ENCODE peak calls at places on chromosomes 5 and 9, in ten cellular contexts. G is NB4; E is cardiac muscle cell; X is AG04449; U is aorta; A is effector memory CD4-positive, alpha-beta T cell; C is astrocyte of the cerebellum; Z is fibroblast of the aortic adventitia; T is lower lobe of right lung; Y is lower leg skin. P is an unnamed sample.
A peak's percentile ranks its signal among the peaks of the same experiment; 100 is the strongest.

GRCh38 chr5:32259033-32259432 is 53.7 kb downstream of the MTMR12 start:
- DNase-seq in U (no peak), E (no peak), T (no peak), A (no peak), G (no peak), Z (no peak), C (no peak), X (no peak), Y (no peak), P (no peak)

GRCh38 chr5:113182658-113183344 is 206.2 kb downstream of the DCP2 start:
- DNase-seq in Y (no peak), T (no peak), A (no peak), E (no peak), U (no peak), G (no peak), Z (no peak), C (no peak), X (no peak), P (no peak)

GRCh38 chr5:180098526-180098925 is 27.0 kb upstream of the RNF130 start:
- DNase-seq in G (no peak), U (no peak), Y (peak; percentile 48), Z (no peak), A (no peak), C (no peak), X (no peak), T (no peak), E (no peak), P (no peak)

GRCh38 chr5:149611327-149611726 is 30.0 kb downstream of the ARHGEF37 start:
- DNase-seq in U (no peak), Z (peak; percentile 38), C (peak; percentile 68), T (no peak), A (no peak), E (no peak), X (no peak), G (no peak), Y (no peak), P (no peak)

GRCh38 chr9:134099123-134099761 is 31.4 kb upstream of the BRD3 start:
- DNase-seq in T (no peak), Y (peak; percentile 70), C (no peak), U (no peak), X (no peak), E (peak; percentile 17), A (peak; percentile 31), G (peak; percentile 68), Z (peak; percentile 34), P (peak; percentile 67)

GRCh38 chr5:67476531-67476930 is 279.9 kb upstream of the CD180 start:
- DNase-seq in U (no peak), Y (no peak), Z (no peak), E (no peak), A (no peak), T (no peak), C (no peak), X (no peak), G (no peak), P (no peak)

GRCh38 chr5:40841068-40841805 is at the start of gene CARD6:
- DNase-seq in G (peak; percentile 73), X (no peak), U (no peak), C (no peak), A (no peak), Y (no peak), T (no peak), E (no peak), Z (peak; percentile 71), P (peak; percentile 54)

GRCh38 chr5:56819027-56819881 is 3.9 kb downstream of the MAP3K1 start:
- DNase-seq in Z (peak; percentile 23), U (no peak), A (no peak), C (no peak), E (no peak), T (no peak), X (no peak), Y (no peak), G (peak; percentile 55), P (no peak)

GRCh38 chr9:35518212-35518917 is 28.5 kb downstream of the RUSC2 start:
- DNase-seq in Y (no peak), X (peak; percentile 81), Z (peak; percentile 93), U (no peak), E (peak; percentile 65), C (peak; percentile 75), G (no peak), T (no peak), A (no peak), P (no peak)

DNA sequence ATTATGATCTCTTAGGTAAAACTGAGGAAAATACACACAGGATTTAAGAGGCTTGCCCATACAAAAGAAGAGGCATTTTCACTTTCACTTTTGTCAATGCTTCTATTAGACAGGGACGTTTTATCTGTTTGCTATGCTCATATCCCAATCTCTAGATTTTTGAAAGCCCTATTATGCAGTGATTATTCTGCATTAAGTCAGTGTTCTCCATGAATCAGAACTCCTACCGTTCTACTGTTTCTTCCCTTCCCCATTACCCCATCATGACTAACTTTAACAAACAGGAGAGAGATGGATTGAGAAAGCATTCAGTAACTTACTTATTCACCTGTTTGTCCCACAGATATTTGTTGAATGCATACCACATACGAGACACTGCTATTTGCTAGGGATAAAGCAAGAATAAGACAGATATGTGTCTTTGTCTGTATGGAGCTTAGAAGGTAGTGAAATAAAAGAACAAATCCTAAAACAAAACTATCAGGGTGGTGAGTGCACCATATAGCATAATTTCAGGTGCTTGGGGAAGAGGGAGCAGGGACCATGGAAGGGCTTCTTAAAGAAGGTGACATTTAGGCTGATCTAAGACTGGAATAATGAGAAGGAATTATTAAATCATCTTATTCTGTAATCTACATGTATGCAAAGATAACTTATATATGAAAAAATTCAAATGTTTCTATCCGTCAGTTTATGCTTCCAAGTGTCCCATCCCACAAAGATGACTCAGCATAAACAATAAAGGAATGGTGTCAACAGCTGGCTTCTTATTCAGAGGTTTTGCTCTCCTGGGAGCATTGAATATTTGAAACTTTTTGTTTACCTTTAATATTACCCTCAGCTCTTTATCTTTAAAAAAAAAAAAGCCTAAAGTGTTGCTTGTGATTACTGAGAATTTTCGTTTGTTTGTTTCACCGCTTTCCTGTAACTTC is 328.1 kb downstream of the HINT1 start:
- DNase-seq in X (no peak), G (no peak), C (peak; percentile 1), T (no peak), Y (no peak), U (no peak), E (no peak), Z (no peak), A (no peak), P (peak; percentile 23)
- H3K4me3 ChIP-seq in X (peak overlapping the region; percentile 2), G (no peak overlapping the region), C (peak overlapping the region; percentile 18), T (peak overlapping the region; percentile 41), Y (no peak overlapping the region), U (peak overlapping the region; percentile 41), E (no peak overlapping the region), Z (no peak overlapping the region), A (peak overlapping the region; percentile 41), P (peak overlapping the region; percentile 49)

GRCh38 chr5:157570801-157571200 is 4.8 kb downstream of the ADAM19 start:
- DNase-seq in C (no peak), U (no peak), T (no peak), Y (no peak), A (no peak), G (no peak), E (no peak), Z (no peak), X (no peak), P (peak; percentile 29)
- H3K4me3 ChIP-seq in C (no peak overlapping the region), U (no peak overlapping the region), T (no peak overlapping the region), Y (no peak overlapping the region), A (no peak overlapping the region), G (no peak overlapping the region), E (no peak overlapping the region), Z (no peak overlapping the region), X (no peak overlapping the region), P (no peak overlapping the region)

GRCh38 chr5:141486091-141486490 is 1.3 kb downstream of the PCDHGC4 start:
- DNase-seq in Z (no peak), E (no peak), C (no peak), X (no peak), G (no peak), Y (no peak), T (no peak), A (no peak), U (no peak), P (no peak)

GRCh38 chr5:141487131-141487530 is 1.8 kb upstream of the PCDHGC5 start:
- DNase-seq in Z (no peak), T (no peak), G (no peak), U (no peak), Y (peak; percentile 76), C (no peak), A (no peak), E (no peak), X (no peak), P (no peak)

GRCh38 chr5:141485305-141486055 is 650 bp downstream of the PCDHGC4 start:
- DNase-seq in T (no peak), Y (no peak), A (no peak), E (no peak), C (no peak), X (no peak), Z (no peak), U (peak; percentile 78), G (no peak), P (no peak)

GRCh38 chr5:141483842-141484241 is 988 bp upstream of the PCDHGC4 start:
- DNase-seq in T (no peak), Y (no peak), U (no peak), G (no peak), C (no peak), Z (no peak), E (no peak), X (no peak), A (no peak), P (no peak)

GRCh38 chr5:141484499-141485304 is at the start of gene PCDHGC4:
- DNase-seq in E (peak; percentile 82), T (no peak), A (no peak), C (no peak), G (no peak), X (no peak), Y (no peak), U (no peak), Z (no peak), P (peak; percentile 20)
- H3K4me3 ChIP-seq in E (peak within 1 kb of the TSS; percentile 60), T (peak within 1 kb of the TSS; percentile 39), A (no peak within 1 kb of the TSS), C (peak within 1 kb of the TSS; percentile 32), G (no peak within 1 kb of the TSS), X (peak within 1 kb of the TSS; percentile 36), Y (peak within 1 kb of the TSS; percentile 4), U (peak within 1 kb of the TSS; percentile 42), Z (peak within 1 kb of the TSS; percentile 9), P (peak within 1 kb of the TSS; percentile 9)

GRCh38 chr9:80553986-80554715 is 982.4 kb downstream of the TLE4 start:
- DNase-seq in G (no peak), Y (no peak), C (no peak), Z (no peak), A (no peak), U (no peak), X (no peak), E (no peak), T (no peak), P (no peak)

GRCh38 chr9:80555782-80556325 is 984.1 kb downstream of the TLE4 start:
- DNase-seq in G (no peak), C (no peak), E (no peak), Y (no peak), A (no peak), T (no peak), Z (no peak), U (no peak), X (no peak), P (no peak)

GRCh38 chr9:80554856-80555255 is 983.1 kb downstream of the TLE4 start:
- DNase-seq in X (no peak), Z (no peak), T (no peak), E (no peak), G (no peak), U (no peak), C (no peak), Y (no peak), A (no peak), P (no peak)

GRCh38 chr9:80557256-80557655 is 985.5 kb downstream of the TLE4 start:
- DNase-seq in Y (no peak), X (no peak), T (no peak), A (no peak), Z (no peak), C (no peak), G (no peak), U (no peak), E (no peak), P (no peak)

GRCh38 chr9:80556631-80557030 is 984.9 kb downstream of the TLE4 start:
- DNase-seq in X (no peak), Y (no peak), Z (no peak), A (no peak), U (no peak), G (no peak), E (no peak), T (no peak), C (no peak), P (no peak)
- H3K4me3 ChIP-seq in X (no peak overlapping the region), Y (no peak overlapping the region), Z (no peak overlapping the region), A (no peak overlapping the region), U (no peak overlapping the region), G (no peak overlapping the region), E (no peak overlapping the region), T (no peak overlapping the region), C (no peak overlapping the region), P (no peak overlapping the region)